ENCODE peak calls at places on chromosomes 1 and 21, in eight cellular contexts. A, S, G, I, L, V, D and T are unnamed samples.

GRCh38 chr1:31239653-31240241 is at the start of gene NKAIN1:
- DNase-seq in A (peak; percentile 18), S (peak; percentile 29), G (no peak), I (peak; percentile 64), L (no peak), V (peak; percentile 76), D (peak; percentile 70), T (peak; percentile 52)

GRCh38 chr21:46153259-46154154 is 1.9 kb downstream of the FTCD start:
- DNase-seq in A (no peak), S (peak; percentile 43), G (no peak), I (peak; percentile 86), L (no peak), V (peak; percentile 82), D (peak; percentile 62), T (peak; percentile 85)

GRCh38 chr1:218294531-218294930 is 9.4 kb downstream of the RRP15 start:
- DNase-seq in A (peak; percentile 54), S (no peak), G (no peak), I (no peak), L (no peak), V (no peak), D (no peak), T (no peak)

GRCh38 chr1:154557248-154557938 is 1.1 kb downstream of the UBE2Q1 start:
- DNase-seq in A (no peak), S (no peak), G (no peak), I (no peak), L (no peak), V (no peak), D (no peak), T (no peak)

GRCh38 chr1:89945852-89946476 is 48.9 kb upstream of the ZNF326 start:
- DNase-seq in A (peak; percentile 85), S (peak; percentile 39), G (no peak), I (no peak), L (no peak), V (no peak), D (no peak), T (no peak)

GRCh38 chr1:193264313-193265065 is 78.1 kb upstream of the B3GALT2 start:
- DNase-seq in A (peak; percentile 14), S (no peak), G (no peak), I (no peak), L (no peak), V (no peak), D (no peak), T (no peak)

GRCh38 chr1:231519166-231519565 is 9.3 kb upstream of the TSNAX start:
- DNase-seq in A (peak; percentile 15), S (no peak), G (no peak), I (no peak), L (no peak), V (no peak), D (no peak), T (no peak)

GRCh38 chr1:233722212-233722979 is 108.5 kb downstream of the KCNK1 start:
- DNase-seq in A (no peak), S (no peak), G (no peak), I (no peak), L (no peak), V (no peak), D (no peak), T (no peak)

GRCh38 chr1:97999320-97999719 is 78.5 kb upstream of the DPYD start:
- DNase-seq in A (peak; percentile 95), S (peak; percentile 33), G (no peak), I (no peak), L (no peak), V (no peak), D (no peak), T (no peak)

GRCh38 chr1:44672254-44672955 is 1.9 kb downstream of the TMEM53 start:
- DNase-seq in A (peak; percentile 44), S (peak; percentile 63), G (no peak), I (no peak), L (no peak), V (no peak), D (peak; percentile 84), T (peak; percentile 52)

GRCh38 chr1:44675186-44675585 is 672 bp downstream of the ARMH1 start:
- DNase-seq in A (no peak), S (no peak), G (no peak), I (no peak), L (no peak), V (no peak), D (no peak), T (no peak)

GRCh38 chr1:44672956-44673674 is 1.2 kb downstream of the TMEM53 start:
- DNase-seq in A (no peak), S (no peak), G (no peak), I (no peak), L (no peak), V (no peak), D (no peak), T (no peak)

GRCh38 chr1:44673675-44674112 is 587 bp downstream of the TMEM53 start:
- DNase-seq in A (no peak), S (no peak), G (no peak), I (no peak), L (no peak), V (no peak), D (no peak), T (no peak)

DNA sequence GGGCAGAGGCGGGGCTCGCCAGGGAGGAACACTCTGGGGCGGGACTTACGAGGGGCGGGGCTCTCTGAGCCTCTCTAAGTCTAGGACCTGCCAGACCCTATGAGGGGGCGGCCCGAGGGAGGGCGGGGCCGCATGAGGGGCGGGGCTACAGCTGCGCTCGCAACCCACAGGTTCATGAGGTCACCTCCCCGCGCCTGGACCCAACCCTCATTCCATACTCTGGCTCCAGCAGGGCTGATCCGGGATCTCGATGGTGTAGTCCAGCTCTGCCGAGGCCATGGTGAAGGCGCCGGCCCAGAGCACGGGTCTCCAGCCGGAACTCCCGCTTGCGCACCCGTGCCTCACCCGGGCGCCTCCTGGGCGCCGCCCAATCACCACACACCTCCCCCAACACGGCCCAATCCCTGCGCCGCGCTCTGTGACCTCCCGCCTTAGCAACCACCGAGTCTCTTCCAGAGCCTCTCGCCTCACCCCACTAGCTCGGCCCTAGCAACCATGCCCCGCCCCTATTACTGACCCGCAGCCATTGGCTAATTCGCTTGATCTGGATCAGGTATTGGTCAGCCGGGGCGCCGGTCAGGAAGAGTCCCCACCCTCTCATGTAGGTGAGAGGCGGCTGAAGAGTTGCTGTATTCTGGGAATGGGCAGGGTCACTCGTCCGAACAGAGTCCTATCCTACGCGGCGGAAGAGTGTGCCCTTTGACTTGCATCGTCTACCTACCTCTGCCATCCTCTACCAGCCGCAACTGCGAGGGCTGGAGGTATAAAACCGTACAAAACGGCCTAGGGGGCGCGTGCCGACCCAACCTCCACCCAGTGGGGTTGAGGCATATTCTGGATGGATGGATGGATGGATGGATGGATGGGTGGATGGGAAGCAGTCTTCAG is at the start of the genes ARMH1 and TMEM53:
- DNase-seq in A (peak; percentile 98), S (peak; percentile 99), G (peak; percentile 92), I (peak; percentile 99), L (peak; percentile 94), V (peak; percentile 99), D (peak; percentile 100), T (peak; percentile 98)
- H3K4me3 ChIP-seq in A (peak within 1 kb of the TSS; percentile 79), S (peak within 1 kb of the TSS; percentile 82), G (peak within 1 kb of the TSS; percentile 92), I (peak within 1 kb of the TSS; percentile 42), L (peak within 1 kb of the TSS; percentile 77), V (peak within 1 kb of the TSS; percentile 40), D (peak within 1 kb of the TSS; percentile 78), T (peak within 1 kb of the TSS; percentile 56)

GRCh38 chr1:17027403-17027802 is 15.7 kb upstream of the ATP13A2 start:
- DNase-seq in A (no peak), S (no peak), G (no peak), I (no peak), L (no peak), V (no peak), D (no peak), T (no peak)
- H3K36me3 ChIP-seq in A (peaks cover 55% of the 10 kb centered on the region), S (peaks cover 86% of the 10 kb centered on the region), G (peaks cover 85% of the 10 kb centered on the region), I (peaks cover 18% of the 10 kb centered on the region), L (peaks cover 90% of the 10 kb centered on the region), V (peaks cover 100% of the 10 kb centered on the region), D (peaks cover 76% of the 10 kb centered on the region), T (peaks cover 75% of the 10 kb centered on the region)

GRCh38 chr1:54287821-54288220 is 87.9 kb downstream of the MRPL37 start:
- DNase-seq in A (peak; percentile 63), S (peak; percentile 84), G (no peak), I (no peak), L (no peak), V (no peak), D (no peak), T (no peak)

GRCh38 chr1:54291276-54292014 is 91.5 kb downstream of the MRPL37 start:
- DNase-seq in A (no peak), S (no peak), G (no peak), I (no peak), L (no peak), V (no peak), D (no peak), T (no peak)

GRCh38 chr1:54289061-54289938 is 89.3 kb downstream of the MRPL37 start:
- DNase-seq in A (peak; percentile 28), S (no peak), G (no peak), I (no peak), L (no peak), V (no peak), D (no peak), T (no peak)

GRCh38 chr1:54290443-54291184 is 90.6 kb downstream of the MRPL37 start:
- DNase-seq in A (peak; percentile 59), S (peak; percentile 83), G (no peak), I (peak; percentile 84), L (no peak), V (no peak), D (no peak), T (no peak)

DNA sequence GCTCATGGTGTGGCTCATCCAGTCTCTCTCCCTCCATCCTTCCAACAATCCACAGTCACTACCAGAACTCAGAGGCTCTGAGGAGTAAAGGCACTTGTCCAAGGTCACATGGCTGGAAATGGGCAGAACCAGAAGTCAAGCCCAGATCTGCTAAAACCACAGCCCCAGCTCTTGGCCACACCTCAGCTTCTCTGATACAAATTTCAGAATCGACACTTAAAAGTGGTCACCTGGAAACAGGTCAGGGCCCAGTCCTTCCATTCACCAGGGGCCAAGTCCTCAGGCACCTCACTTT is 89.9 kb downstream of the MRPL37 start:
- DNase-seq in A (no peak), S (no peak), G (no peak), I (no peak), L (no peak), V (no peak), D (no peak), T (no peak)
- H3K4me1 ChIP-seq in A (peaks cover 32% of the 10 kb centered on the region), S (peaks cover 17% of the 10 kb centered on the region), G (peaks cover 47% of the 10 kb centered on the region), I (peaks cover 21% of the 10 kb centered on the region), L (peaks cover 40% of the 10 kb centered on the region), V (peaks cover 40% of the 10 kb centered on the region), D (peaks cover 48% of the 10 kb centered on the region), T (peaks cover 13% of the 10 kb centered on the region)

DNA sequence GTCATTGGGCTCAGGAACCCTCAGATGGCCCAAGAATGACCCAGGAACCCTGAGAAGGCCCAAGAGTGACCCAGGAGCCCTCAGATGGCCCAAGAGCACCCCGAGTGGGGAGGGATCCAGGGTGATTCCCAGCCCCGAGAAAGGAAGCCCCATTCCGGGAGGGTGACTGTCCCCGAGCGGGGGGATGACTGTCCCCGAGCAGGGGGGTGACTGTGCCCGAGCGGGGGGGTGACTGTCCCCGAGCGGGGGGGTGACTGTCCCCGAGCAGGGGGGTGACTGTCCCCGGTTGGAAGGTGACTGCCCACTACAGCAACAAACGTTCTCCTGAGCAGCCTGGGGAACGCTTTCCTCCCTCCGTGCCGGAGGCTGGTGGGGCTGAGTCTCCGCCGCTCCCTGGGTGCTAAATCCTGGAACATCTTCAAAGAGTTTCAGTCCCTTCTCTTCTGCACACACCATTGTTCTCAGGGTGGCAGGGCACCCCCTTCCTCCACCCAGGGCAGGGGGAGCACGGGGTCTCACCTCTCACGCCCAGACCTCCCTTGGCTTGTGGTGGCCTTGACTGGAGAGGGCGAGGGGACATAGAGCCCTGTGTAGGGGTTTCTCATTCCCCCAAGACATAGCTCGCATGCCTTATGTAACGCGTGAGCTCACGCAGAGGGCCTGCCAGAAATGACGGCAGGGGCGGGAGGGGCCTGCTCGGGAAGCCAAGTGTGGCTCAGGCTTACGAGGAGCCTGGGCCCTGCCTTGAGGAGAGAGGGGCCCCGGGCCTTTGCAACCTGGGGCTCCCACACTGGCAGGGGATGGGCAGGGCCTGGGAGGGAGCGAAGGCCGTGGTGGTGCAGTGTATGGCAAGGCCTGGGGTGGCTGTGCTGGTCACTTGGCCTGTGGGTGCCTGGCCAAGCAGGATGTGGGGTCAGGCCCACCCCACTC is 14.3 kb upstream of the SKI start:
- DNase-seq in A (peak; percentile 86), S (peak; percentile 69), G (no peak), I (peak; percentile 96), L (no peak), V (peak; percentile 84), D (no peak), T (no peak)
- H3K4me3 ChIP-seq in A (no peak overlapping the region), S (peak overlapping the region; percentile 68), G (no peak overlapping the region), I (no peak overlapping the region), L (no peak overlapping the region), V (no peak overlapping the region), D (no peak overlapping the region), T (no peak overlapping the region)